ENCODE peak calls at places on chromosomes 2 and 18, in five cellular contexts. J is stimulated activated CD8-positive, alpha-beta memory T cell treated with anti-CD3 and anti-CD28 coated beads, Interleukin-7, amount 100 ng/mL, for 1 hour; T is fibroblast of mammary gland; E is SK-N-DZ; I is NCI-H226. M is an unnamed sample.
A peak's percentile ranks its signal among the peaks of the same experiment; 100 is the strongest.

GRCh38 chr2:149920389-149920788 is 332.8 kb upstream of the MMADHC start:
- DNase-seq in E (no peak), T (no peak), J (no peak), I (no peak), M (no peak)

GRCh38 chr2:205764502-205764815 is 82.2 kb downstream of the NRP2 start:
- DNase-seq in E (no peak), I (no peak), J (no peak), T (no peak), M (no peak)

GRCh38 chr2:97993926-97994325 is 1.8 kb downstream of the TMEM131 start:
- DNase-seq in I (no peak), J (no peak), E (no peak), T (no peak), M (no peak)

GRCh38 chr2:197504512-197504911 is 4.3 kb downstream of the HSPE1 start:
- DNase-seq in E (no peak), J (no peak), I (no peak), T (no peak), M (no peak)

GRCh38 chr18:12376034-12376717 is 851 bp downstream of the AFG3L2 start:
- DNase-seq in I (no peak), E (peak; percentile 51), J (no peak), T (peak; percentile 26), M (no peak)

GRCh38 chr2:166170356-166170755 is 42.5 kb upstream of the SCN1A start:
- DNase-seq in E (no peak), I (peak; percentile 18), T (peak; percentile 68), J (no peak), M (no peak)

GRCh38 chr18:2302628-2303516 is 268.4 kb downstream of the METTL4 start:
- DNase-seq in T (peak; percentile 73), J (no peak), E (no peak), I (peak; percentile 78), M (no peak)

GRCh38 chr2:163690896-163691295 is 44.9 kb downstream of the FIGN start:
- DNase-seq in J (no peak), T (no peak), E (no peak), I (no peak), M (no peak)

GRCh38 chr18:21490745-21491144 is 109.8 kb downstream of the ESCO1 start:
- DNase-seq in I (no peak), T (no peak), J (no peak), E (no peak), M (no peak)

GRCh38 chr2:234564719-234565118 is 67.8 kb upstream of the ARL4C start:
- DNase-seq in T (peak; percentile 53), I (no peak), E (no peak), J (no peak), M (no peak)

GRCh38 chr18:59546164-59546563 is 151.1 kb downstream of the CCBE1 start:
- DNase-seq in J (no peak), E (no peak), I (peak; percentile 83), T (peak; percentile 84), M (no peak)

GRCh38 chr18:42480521-42480920 is 525.5 kb downstream of the PIK3C3 start:
- DNase-seq in E (no peak), I (no peak), T (no peak), J (no peak), M (no peak)

GRCh38 chr2:47512581-47513083 is 109.7 kb downstream of the MSH2 start:
- DNase-seq in I (peak; percentile 42), J (no peak), E (no peak), T (no peak), M (no peak)

GRCh38 chr2:236916181-236916580 is 169.5 kb upstream of the COPS8 start:
- DNase-seq in E (no peak), T (no peak), I (no peak), J (no peak), M (peak; percentile 9)

GRCh38 chr2:21262426-21262940 is 138.7 kb downstream of the TDRD15 start:
- DNase-seq in T (no peak), E (no peak), I (no peak), J (no peak), M (no peak)

GRCh38 chr18:40866013-40866644 is 1088.9 kb upstream of the PIK3C3 start:
- DNase-seq in E (no peak), T (peak; percentile 37), I (peak; percentile 22), J (no peak), M (no peak)

GRCh38 chr2:144711546-144712276 is 191.8 kb upstream of the ZEB2 start:
- DNase-seq in T (no peak), I (no peak), J (no peak), E (no peak), M (no peak)

GRCh38 chr2:42072349-42073118 is 24.7 kb downstream of the PKDCC start:
- DNase-seq in I (no peak), J (no peak), E (peak; percentile 44), T (no peak), M (no peak)

GRCh38 chr2:184599875-184600227 is 1.5 kb downstream of the ZNF804A start:
- DNase-seq in E (no peak), J (no peak), T (peak; percentile 12), I (no peak), M (no peak)

GRCh38 chr2:106165064-106165463 is 29.0 kb downstream of the UXS1 start:
- DNase-seq in J (no peak), I (no peak), T (no peak), E (no peak), M (no peak)

M was measured in putamen.